ENCODE peak calls at places on chromosomes 5 and 9, in nine cellular contexts. One of them, this sample, is unnamed.

GRCh38 chr9:27047126-27047525 is 41.7 kb upstream of the LRRC19 start:
- DNase-seq in RWPE1: no peak
- DNase-seq in AG04450: no peak
- DNase-seq in left lung: no peak
- DNase-seq in CD8-positive, alpha-beta T cell: no peak
- DNase-seq in GM12865: no peak
- DNase-seq in endodermal cell: no peak
- DNase-seq in WTC11: no peak
- DNase-seq in fibroblast of mammary gland: no peak
- DNase-seq in this sample: no peak

GRCh38 chr9:127036437-127036836 is 86.0 kb downstream of the ANGPTL2 start:
- DNase-seq in RWPE1: no peak
- DNase-seq in AG04450: no peak
- DNase-seq in left lung: no peak
- DNase-seq in CD8-positive, alpha-beta T cell: no peak
- DNase-seq in GM12865: no peak
- DNase-seq in endodermal cell: peak
- DNase-seq in WTC11: no peak
- DNase-seq in fibroblast of mammary gland: peak
- DNase-seq in this sample: no peak

GRCh38 chr5:118722165-118723020 is 266.0 kb downstream of the DTWD2 start:
- DNase-seq in RWPE1: no peak
- DNase-seq in AG04450: no peak
- DNase-seq in left lung: no peak
- DNase-seq in CD8-positive, alpha-beta T cell: no peak
- DNase-seq in GM12865: peak
- DNase-seq in endodermal cell: no peak
- DNase-seq in WTC11: no peak
- DNase-seq in fibroblast of mammary gland: no peak
- DNase-seq in this sample: no peak

GRCh38 chr9:72185561-72185960 is 36.3 kb downstream of the GDA start:
- DNase-seq in RWPE1: no peak
- DNase-seq in AG04450: no peak
- DNase-seq in left lung: no peak
- DNase-seq in CD8-positive, alpha-beta T cell: no peak
- DNase-seq in GM12865: no peak
- DNase-seq in endodermal cell: no peak
- DNase-seq in WTC11: no peak
- DNase-seq in fibroblast of mammary gland: peak
- DNase-seq in this sample: no peak

GRCh38 chr5:144567416-144567770 is 396.7 kb downstream of the KCTD16 start:
- DNase-seq in RWPE1: no peak
- DNase-seq in AG04450: no peak
- DNase-seq in left lung: no peak
- DNase-seq in CD8-positive, alpha-beta T cell: no peak
- DNase-seq in GM12865: no peak
- DNase-seq in endodermal cell: no peak
- DNase-seq in WTC11: no peak
- DNase-seq in fibroblast of mammary gland: no peak
- DNase-seq in this sample: no peak

GRCh38 chr9:37778534-37778933 is 6.3 kb downstream of the EXOSC3 start:
- DNase-seq in RWPE1: no peak
- DNase-seq in AG04450: no peak
- DNase-seq in left lung: no peak
- DNase-seq in CD8-positive, alpha-beta T cell: no peak
- DNase-seq in GM12865: no peak
- DNase-seq in endodermal cell: no peak
- DNase-seq in WTC11: no peak
- DNase-seq in fibroblast of mammary gland: no peak
- DNase-seq in this sample: no peak

GRCh38 chr9:107982735-107983134 is 493.2 kb upstream of the KLF4 start:
- DNase-seq in RWPE1: no peak
- DNase-seq in AG04450: no peak
- DNase-seq in left lung: no peak
- DNase-seq in CD8-positive, alpha-beta T cell: no peak
- DNase-seq in GM12865: no peak
- DNase-seq in endodermal cell: no peak
- DNase-seq in WTC11: no peak
- DNase-seq in fibroblast of mammary gland: no peak
- DNase-seq in this sample: no peak

GRCh38 chr9:127673234-127673633 is 33.6 kb upstream of the CFAP157 start:
- DNase-seq in RWPE1: no peak
- DNase-seq in AG04450: no peak
- DNase-seq in left lung: no peak
- DNase-seq in CD8-positive, alpha-beta T cell: no peak
- DNase-seq in GM12865: no peak
- DNase-seq in endodermal cell: no peak
- DNase-seq in WTC11: no peak
- DNase-seq in fibroblast of mammary gland: no peak
- DNase-seq in this sample: no peak

GRCh38 chr5:137619191-137619870 is 116.6 kb downstream of the KLHL3 start:
- DNase-seq in RWPE1: peak
- DNase-seq in AG04450: peak
- DNase-seq in left lung: peak
- DNase-seq in CD8-positive, alpha-beta T cell: no peak
- DNase-seq in GM12865: no peak
- DNase-seq in endodermal cell: peak
- DNase-seq in WTC11: no peak
- DNase-seq in fibroblast of mammary gland: peak
- DNase-seq in this sample: no peak

GRCh38 chr5:122565331-122565730 is 209.5 kb upstream of the SNX2 start:
- DNase-seq in RWPE1: no peak
- DNase-seq in AG04450: no peak
- DNase-seq in left lung: no peak
- DNase-seq in CD8-positive, alpha-beta T cell: no peak
- DNase-seq in GM12865: no peak
- DNase-seq in endodermal cell: no peak
- DNase-seq in WTC11: no peak
- DNase-seq in fibroblast of mammary gland: no peak
- DNase-seq in this sample: no peak

GRCh38 chr9:124752967-124753366 is 18.1 kb downstream of the NR6A1 start:
- DNase-seq in RWPE1: peak
- DNase-seq in AG04450: no peak
- DNase-seq in left lung: no peak
- DNase-seq in CD8-positive, alpha-beta T cell: no peak
- DNase-seq in GM12865: no peak
- DNase-seq in endodermal cell: no peak
- DNase-seq in WTC11: no peak
- DNase-seq in fibroblast of mammary gland: peak
- DNase-seq in this sample: no peak

GRCh38 chr9:21461377-21461776 is 20.7 kb downstream of the IFNE start:
- DNase-seq in RWPE1: no peak
- DNase-seq in AG04450: no peak
- DNase-seq in left lung: no peak
- DNase-seq in CD8-positive, alpha-beta T cell: no peak
- DNase-seq in GM12865: no peak
- DNase-seq in endodermal cell: no peak
- DNase-seq in WTC11: no peak
- DNase-seq in fibroblast of mammary gland: no peak
- DNase-seq in this sample: no peak

GRCh38 chr9:121641228-121641611 is 10.2 kb upstream of the DAB2IP start:
- DNase-seq in RWPE1: no peak
- DNase-seq in AG04450: no peak
- DNase-seq in left lung: no peak
- DNase-seq in CD8-positive, alpha-beta T cell: no peak
- DNase-seq in GM12865: no peak
- DNase-seq in endodermal cell: no peak
- DNase-seq in WTC11: no peak
- DNase-seq in fibroblast of mammary gland: no peak
- DNase-seq in this sample: no peak

GRCh38 chr9:121640486-121641227 is 10.8 kb upstream of the DAB2IP start:
- DNase-seq in RWPE1: no peak
- DNase-seq in AG04450: no peak
- DNase-seq in left lung: no peak
- DNase-seq in CD8-positive, alpha-beta T cell: no peak
- DNase-seq in GM12865: no peak
- DNase-seq in endodermal cell: no peak
- DNase-seq in WTC11: no peak
- DNase-seq in fibroblast of mammary gland: no peak
- DNase-seq in this sample: no peak

GRCh38 chr9:121639619-121640018 is 11.8 kb upstream of the DAB2IP start:
- DNase-seq in RWPE1: no peak
- DNase-seq in AG04450: no peak
- DNase-seq in left lung: no peak
- DNase-seq in CD8-positive, alpha-beta T cell: no peak
- DNase-seq in GM12865: no peak
- DNase-seq in endodermal cell: no peak
- DNase-seq in WTC11: no peak
- DNase-seq in fibroblast of mammary gland: no peak
- DNase-seq in this sample: no peak

GRCh38 chr9:121638901-121639592 is 12.4 kb upstream of the DAB2IP start:
- DNase-seq in RWPE1: no peak
- DNase-seq in AG04450: no peak
- DNase-seq in left lung: no peak
- DNase-seq in CD8-positive, alpha-beta T cell: no peak
- DNase-seq in GM12865: no peak
- DNase-seq in endodermal cell: no peak
- DNase-seq in WTC11: no peak
- DNase-seq in fibroblast of mammary gland: no peak
- DNase-seq in this sample: no peak

GRCh38 chr9:121640076-121640475 is 11.4 kb upstream of the DAB2IP start:
- DNase-seq in RWPE1: no peak
- DNase-seq in AG04450: no peak
- DNase-seq in left lung: no peak
- DNase-seq in CD8-positive, alpha-beta T cell: no peak
- DNase-seq in GM12865: peak
- DNase-seq in endodermal cell: peak
- DNase-seq in WTC11: peak
- DNase-seq in fibroblast of mammary gland: peak
- DNase-seq in this sample: peak
- TF ChIP-seq CTCF in RWPE1: no peak
- TF ChIP-seq CTCF in AG04450: peak
- TF ChIP-seq CTCF in left lung: peak
- TF ChIP-seq CTCF in CD8-positive, alpha-beta T cell: peak
- TF ChIP-seq CTCF in GM12865: peak
- TF ChIP-seq CTCF in endodermal cell: peak
- TF ChIP-seq CTCF in WTC11: no peak
- TF ChIP-seq CTCF in fibroblast of mammary gland: peak
- TF ChIP-seq CTCF in this sample: peak

DNA sequence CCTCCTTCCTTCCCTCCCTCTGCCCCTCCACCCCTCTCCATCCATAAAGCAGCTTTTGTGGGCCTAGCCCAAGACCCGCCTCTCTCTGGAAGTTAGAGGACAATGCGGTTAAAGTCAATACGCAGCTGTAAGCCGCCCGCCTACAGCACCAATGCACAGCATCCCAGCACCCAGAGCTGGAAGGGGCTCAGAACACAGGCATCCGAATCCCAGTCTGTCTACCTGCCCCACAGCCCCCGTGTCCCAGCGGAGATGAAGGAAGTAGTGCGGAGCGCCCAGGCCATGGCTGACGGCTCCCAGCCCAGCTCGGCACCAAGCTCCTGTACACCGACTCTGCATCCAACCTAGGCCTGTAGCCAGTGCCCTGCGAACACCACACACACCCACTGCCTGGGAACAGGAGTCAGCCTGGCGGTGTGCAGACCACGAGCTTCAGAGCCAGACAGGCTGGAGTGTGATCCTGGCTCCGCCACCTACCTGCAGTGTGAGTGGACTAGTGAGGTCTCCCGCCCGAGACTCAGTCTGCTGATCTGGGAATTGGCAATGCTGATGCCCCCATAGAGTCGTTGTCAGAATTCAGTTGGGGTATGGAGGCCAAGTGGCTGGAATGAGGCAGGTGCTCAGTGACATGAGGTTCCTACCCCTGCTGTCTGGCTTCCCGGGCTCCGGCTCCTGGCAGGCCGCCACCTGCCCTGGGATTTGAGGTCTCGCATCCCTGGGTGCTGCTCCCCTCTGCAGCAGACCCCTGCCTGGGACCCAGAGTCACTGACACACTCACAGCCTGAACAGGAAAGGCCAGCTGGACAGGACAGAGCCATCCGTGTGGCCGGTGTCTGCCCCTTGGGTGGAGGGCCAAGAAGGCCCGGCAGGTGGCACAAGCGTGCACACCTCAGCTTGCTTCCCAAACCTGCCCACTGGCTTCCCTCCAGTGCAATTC is 45.1 kb upstream of the RNF130 start:
- DNase-seq in RWPE1: peak
- DNase-seq in AG04450: no peak
- DNase-seq in left lung: peak
- DNase-seq in CD8-positive, alpha-beta T cell: no peak
- DNase-seq in GM12865: no peak
- DNase-seq in endodermal cell: peak
- DNase-seq in WTC11: no peak
- DNase-seq in fibroblast of mammary gland: no peak
- DNase-seq in this sample: peak
- TF ChIP-seq CTCF in RWPE1: peak
- TF ChIP-seq CTCF in AG04450: no peak
- TF ChIP-seq CTCF in left lung: no peak
- TF ChIP-seq CTCF in CD8-positive, alpha-beta T cell: no peak
- TF ChIP-seq CTCF in GM12865: no peak
- TF ChIP-seq CTCF in endodermal cell: peak
- TF ChIP-seq CTCF in WTC11: no peak
- TF ChIP-seq CTCF in fibroblast of mammary gland: no peak
- TF ChIP-seq CTCF in this sample: peak

GRCh38 chr9:120018550-120018949 is 561.4 kb downstream of the CDK5RAP2 start:
- DNase-seq in RWPE1: no peak
- DNase-seq in AG04450: no peak
- DNase-seq in left lung: no peak
- DNase-seq in CD8-positive, alpha-beta T cell: no peak
- DNase-seq in GM12865: no peak
- DNase-seq in endodermal cell: no peak
- DNase-seq in WTC11: no peak
- DNase-seq in fibroblast of mammary gland: no peak
- DNase-seq in this sample: no peak
- TF ChIP-seq CTCF in RWPE1: no peak
- TF ChIP-seq CTCF in AG04450: no peak
- TF ChIP-seq CTCF in left lung: no peak
- TF ChIP-seq CTCF in CD8-positive, alpha-beta T cell: no peak
- TF ChIP-seq CTCF in GM12865: no peak
- TF ChIP-seq CTCF in endodermal cell: no peak
- TF ChIP-seq CTCF in WTC11: no peak
- TF ChIP-seq CTCF in fibroblast of mammary gland: no peak
- TF ChIP-seq CTCF in this sample: no peak

DNA sequence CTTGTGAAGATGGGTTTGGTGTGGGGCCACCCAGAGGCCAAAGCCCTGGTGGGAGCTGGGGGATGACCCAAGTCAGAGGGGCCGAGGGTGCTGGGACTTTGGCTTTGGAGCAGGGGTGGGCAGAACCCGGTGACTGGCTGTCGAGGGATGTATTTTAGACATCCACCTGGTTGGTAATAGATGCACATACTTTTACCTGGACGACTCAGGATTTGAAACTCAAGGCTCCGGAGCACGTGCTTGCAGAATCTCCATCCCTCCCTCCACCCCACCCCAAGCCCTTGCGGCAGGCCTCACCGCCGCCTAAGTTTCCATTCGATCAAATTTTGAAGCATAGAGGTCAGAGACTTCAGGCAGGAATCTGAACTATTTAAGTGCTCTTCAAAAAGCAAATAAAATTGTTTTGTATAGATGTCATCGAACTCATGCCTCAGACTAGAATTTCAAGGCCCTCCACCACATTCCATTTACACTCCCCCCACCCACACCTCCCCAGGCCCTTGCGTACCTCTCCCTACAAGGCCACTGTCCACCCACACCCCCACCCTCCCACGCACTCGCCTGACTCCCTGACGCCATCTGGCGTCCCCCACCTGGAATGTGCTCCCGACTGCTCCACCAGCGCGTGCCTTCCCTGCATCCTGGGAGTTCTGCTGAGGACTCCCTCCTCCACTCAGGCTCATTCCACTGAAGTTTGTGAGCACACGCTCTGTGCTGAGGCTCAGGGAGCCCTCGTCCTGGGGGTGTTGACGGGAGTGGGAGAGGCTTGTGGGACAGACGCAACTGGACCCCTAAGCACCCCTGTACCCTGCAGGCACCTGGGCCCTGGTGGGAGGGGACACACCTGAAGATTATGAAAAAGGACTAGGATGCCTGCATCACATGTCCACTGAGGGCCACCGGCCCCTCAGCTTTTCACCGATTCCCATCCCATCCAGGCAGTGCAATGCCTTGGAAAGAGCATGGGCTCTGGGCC is 56.4 kb upstream of the RPL26L1 start:
- DNase-seq in RWPE1: peak
- DNase-seq in AG04450: peak
- DNase-seq in left lung: peak
- DNase-seq in CD8-positive, alpha-beta T cell: no peak
- DNase-seq in GM12865: no peak
- DNase-seq in endodermal cell: peak
- DNase-seq in WTC11: peak
- DNase-seq in fibroblast of mammary gland: peak
- DNase-seq in this sample: peak
- TF ChIP-seq CTCF in RWPE1: no peak
- TF ChIP-seq CTCF in AG04450: peak
- TF ChIP-seq CTCF in left lung: peak
- TF ChIP-seq CTCF in CD8-positive, alpha-beta T cell: no peak
- TF ChIP-seq CTCF in GM12865: no peak
- TF ChIP-seq CTCF in endodermal cell: peak
- TF ChIP-seq CTCF in WTC11: no peak
- TF ChIP-seq CTCF in fibroblast of mammary gland: peak
- TF ChIP-seq CTCF in this sample: no peak